ENCODE peak calls at places on chromosomes 6 and 20, in four cellular contexts. A, U, Z and Q are unnamed samples.

GRCh38 chr20:58852559-58853271 is at the start of gene GNAS:
- DNase-seq in Z (peak; percentile 73), U (peak; percentile 96), A (no peak), Q (no peak)

GRCh38 chr6:73349311-73349710 is 4.8 kb downstream of the DPPA5 start:
- DNase-seq in U (peak; percentile 93), Z (no peak), A (no peak), Q (no peak)

GRCh38 chr6:11381801-11382513 is 149.5 kb upstream of the NEDD9 start:
- DNase-seq in A (no peak), U (no peak), Z (no peak), Q (no peak)

GRCh38 chr20:61052195-61052594 is 199.9 kb upstream of the CDH4 start:
- DNase-seq in U (no peak), A (no peak), Z (peak; percentile 9), Q (no peak)

GRCh38 chr6:87481936-87482335 is 9.2 kb downstream of the SLC35A1 start:
- DNase-seq in Z (peak; percentile 29), A (no peak), U (no peak), Q (no peak)

GRCh38 chr6:161507375-161507774 is 233.5 kb upstream of the AGPAT4 start:
- DNase-seq in Z (no peak), A (no peak), U (no peak), Q (no peak)

GRCh38 chr20:62723768-62724420 is 15.3 kb downstream of the NTSR1 start:
- DNase-seq in A (no peak), Z (no peak), U (no peak), Q (no peak)

GRCh38 chr6:70956451-70957283 is at the start of gene B3GAT2:
- DNase-seq in Z (peak; percentile 14), A (no peak), U (peak; percentile 66), Q (no peak)

GRCh38 chr20:25273541-25274358 is 25.9 kb downstream of the PYGB start:
- DNase-seq in A (no peak), Z (no peak), U (no peak), Q (no peak)

GRCh38 chr6:13795041-13795748 is 19.2 kb downstream of the MCUR1 start:
- DNase-seq in U (peak; percentile 89), Z (peak; percentile 92), A (peak; percentile 59), Q (peak; percentile 25)

GRCh38 chr6:2344319-2344905 is 99.0 kb upstream of the GMDS start:
- DNase-seq in U (no peak), A (no peak), Z (no peak), Q (no peak)

GRCh38 chr6:35259194-35259945 is at the start of gene ZNF76:
- DNase-seq in U (peak; percentile 99), Z (peak; percentile 98), A (peak; percentile 92), Q (peak; percentile 61)

GRCh38 chr20:52175840-52176239 is 15.7 kb downstream of the ZFP64 start:
- DNase-seq in Z (no peak), A (no peak), U (no peak), Q (no peak)

GRCh38 chr6:27544612-27545260 is 71.8 kb upstream of the ZNF184 start:
- DNase-seq in A (no peak), Z (no peak), U (peak; percentile 62), Q (no peak)

GRCh38 chr6:139334791-139335446 is 39.5 kb downstream of the CITED2 start:
- DNase-seq in Z (peak; percentile 22), A (peak; percentile 75), U (no peak), Q (peak; percentile 59)

GRCh38 chr6:26199773-26200728 is 112.8 kb downstream of the HFE start:
- DNase-seq in A (no peak), U (peak; percentile 52), Z (peak; percentile 34), Q (no peak)

GRCh38 chr20:19673575-19673974 is 84.5 kb upstream of the RIN2 start:
- DNase-seq in Z (no peak), A (no peak), U (no peak), Q (no peak)

GRCh38 chr6:143607959-143608358 is 69.8 kb upstream of the PHACTR2 start:
- DNase-seq in A (no peak), U (peak; percentile 8), Z (peak; percentile 7), Q (no peak)

GRCh38 chr20:37309941-37310590 is 20.6 kb downstream of the MANBAL start:
- DNase-seq in Z (no peak), U (no peak), A (no peak), Q (no peak)

GRCh38 chr6:143126574-143126941 is 65.9 kb downstream of the AIG1 start:
- DNase-seq in A (no peak), U (no peak), Z (no peak), Q (no peak)

GRCh38 chr20:1857403-1857941 is 37.7 kb upstream of the SIRPA start:
- DNase-seq in A (no peak), U (peak; percentile 46), Z (no peak), Q (no peak)

GRCh38 chr6:89454300-89454699 is 21.3 kb downstream of the ANKRD6 start:
- DNase-seq in U (no peak), A (no peak), Z (no peak), Q (no peak)

GRCh38 chr6:30325873-30326445 is 768 bp upstream of the TRIM39 start:
- DNase-seq in Z (peak; percentile 86), U (peak; percentile 85), A (no peak), Q (no peak)

GRCh38 chr6:41960026-41960425 is 18.4 kb upstream of the CCND3 start:
- DNase-seq in Z (no peak), U (no peak), A (no peak), Q (no peak)

GRCh38 chr6:54856137-54856536 is 9.6 kb downstream of the FAM83B start:
- DNase-seq in Z (no peak), U (peak; percentile 11), A (no peak), Q (no peak)

GRCh38 chr20:51365670-51366069 is 176.8 kb downstream of the NFATC2 start:
- DNase-seq in U (no peak), Z (no peak), A (no peak), Q (no peak)

GRCh38 chr20:46708172-46708860 is 1.1 kb upstream of the SLC2A10 start:
- DNase-seq in Z (no peak), A (no peak), U (peak; percentile 88), Q (no peak)
- TF ChIP-seq CTCF in Z (peak; percentile 41), A (peak; percentile 5), U (peak; percentile 83), Q (peak; percentile 19)

GRCh38 chr6:112296122-112296521 is 41.8 kb upstream of the LAMA4 start:
- DNase-seq in A (no peak), Z (peak; percentile 61), U (peak; percentile 75), Q (no peak)
- TF ChIP-seq CTCF in A (peak; percentile 53), Z (peak; percentile 67), U (peak; percentile 64), Q (peak; percentile 61)

DNA sequence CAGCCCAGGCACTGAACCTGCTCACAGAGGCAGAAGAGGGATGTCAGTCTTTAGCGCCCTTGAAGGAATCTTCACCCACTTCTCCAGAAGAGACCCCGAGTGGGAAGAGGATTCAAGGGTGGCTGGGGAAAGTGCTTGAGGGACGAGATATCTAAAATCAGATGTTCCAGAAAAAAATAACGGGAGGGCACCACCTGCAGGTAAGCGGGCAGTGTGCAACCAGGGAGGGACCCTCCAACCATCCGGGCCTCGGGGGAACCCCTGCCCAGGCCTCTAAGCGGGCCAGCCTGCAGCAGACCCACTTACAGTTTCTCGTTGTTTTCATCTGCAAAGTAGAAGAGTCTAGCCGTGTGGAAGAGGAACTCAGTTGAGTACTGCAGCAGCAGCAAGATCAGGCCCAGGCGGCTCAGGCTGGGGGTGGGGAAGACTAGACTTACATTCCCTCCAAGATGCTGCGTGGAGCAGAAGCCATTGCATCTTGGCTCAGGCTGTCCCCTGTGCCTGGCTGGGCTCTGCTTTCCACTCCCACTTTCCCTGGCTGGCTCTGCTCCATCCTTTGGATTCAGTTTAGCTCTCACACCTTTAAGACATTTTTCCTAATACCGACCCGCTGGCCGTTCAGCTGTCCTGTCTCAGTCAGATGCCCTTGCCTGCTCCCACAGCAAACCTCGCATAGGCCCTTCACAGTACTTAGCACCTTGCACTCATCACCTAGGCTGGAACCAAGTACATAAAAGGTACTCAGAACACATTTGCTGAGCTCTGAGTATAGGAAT is 70.9 kb downstream of the TRAM2 start:
- DNase-seq in U (peak; percentile 38), Z (no peak), A (no peak), Q (no peak)
- TF ChIP-seq CTCF in U (peak; percentile 51), Z (no peak), A (no peak), Q (no peak)

GRCh38 chr20:16368645-16369292 is 204.5 kb downstream of the KIF16B start:
- DNase-seq in A (no peak), Z (no peak), U (peak; percentile 23), Q (no peak)
- TF ChIP-seq CTCF in A (no peak), Z (no peak), U (no peak), Q (no peak)

GRCh38 chr20:5570031-5570430 is 180.2 kb upstream of the SHLD1 start:
- DNase-seq in Z (no peak), A (no peak), U (no peak), Q (no peak)
- TF ChIP-seq CTCF in Z (no peak), A (no peak), U (no peak), Q (no peak)